ENCODE peak calls at places on chromosome 2, in eight cellular contexts. J is fibroblast of lung, Q is OCI-LY7, H is BE2C, B is HL-60, F is fibroblast of the aortic adventitia, M is cardiac fibroblast, N is left lung. A is an unnamed sample.

GRCh38 chr2:220394433-220394832 is 767.0 kb downstream of the SLC4A3 start:
- DNase-seq in M (peak; percentile 37), J (peak; percentile 61), B (no peak), Q (no peak), N (no peak), H (no peak), F (peak; percentile 80), A (no peak)

GRCh38 chr2:210584834-210585233 is 28.4 kb downstream of the CPS1 start:
- DNase-seq in M (peak; percentile 65), F (peak; percentile 17), B (no peak), J (peak; percentile 15), N (no peak), H (no peak), Q (no peak), A (no peak)

GRCh38 chr2:197264332-197264731 is 46.2 kb downstream of the ANKRD44 start:
- DNase-seq in M (no peak), N (no peak), B (no peak), F (no peak), H (no peak), J (no peak), Q (no peak), A (no peak)

GRCh38 chr2:18413794-18414396 is 146.6 kb downstream of the RDH14 start:
- DNase-seq in Q (no peak), F (peak; percentile 92), B (no peak), H (no peak), N (no peak), M (peak; percentile 92), J (peak; percentile 94), A (peak; percentile 37)

GRCh38 chr2:98463988-98464771 is 19.5 kb downstream of the INPP4A start:
- DNase-seq in H (no peak), J (no peak), M (no peak), N (no peak), B (no peak), F (no peak), Q (no peak), A (no peak)

GRCh38 chr2:176297067-176297466 is 27.8 kb downstream of the MTX2 start:
- DNase-seq in Q (no peak), H (peak; percentile 13), B (no peak), M (no peak), F (no peak), J (no peak), N (no peak), A (no peak)

GRCh38 chr2:207054521-207054920 is 111.2 kb downstream of the KLF7 start:
- DNase-seq in Q (no peak), M (peak; percentile 66), J (no peak), F (peak; percentile 61), B (no peak), H (no peak), N (no peak), A (peak; percentile 3)

GRCh38 chr2:234919711-234920110 is 32.1 kb upstream of the SH3BP4 start:
- DNase-seq in N (no peak), J (no peak), F (no peak), H (no peak), Q (no peak), B (no peak), M (peak; percentile 50), A (no peak)

GRCh38 chr2:231563378-231563961 is 29.2 kb upstream of the TEX44 start:
- DNase-seq in M (peak; percentile 65), F (peak; percentile 69), N (peak; percentile 24), J (peak; percentile 61), H (peak; percentile 81), B (peak; percentile 45), Q (peak; percentile 68), A (peak; percentile 18)

GRCh38 chr2:45289997-45290673 is 280.9 kb upstream of the SIX2 start:
- DNase-seq in H (no peak), B (no peak), N (no peak), J (no peak), Q (no peak), F (peak; percentile 48), M (no peak), A (no peak)

GRCh38 chr2:17688600-17688999 is 65.0 kb downstream of the SMC6 start:
- DNase-seq in B (no peak), Q (no peak), J (no peak), M (no peak), N (no peak), H (no peak), F (no peak), A (no peak)

GRCh38 chr2:65658871-65659270 is 226.5 kb upstream of the SPRED2 start:
- DNase-seq in H (no peak), M (peak; percentile 10), Q (no peak), J (no peak), F (no peak), N (no peak), B (no peak), A (no peak)

GRCh38 chr2:204180671-204181070 is 244.1 kb downstream of the ICOS start:
- DNase-seq in B (no peak), N (no peak), H (peak; percentile 69), Q (no peak), J (no peak), F (no peak), M (no peak), A (no peak)

GRCh38 chr2:147449323-147450080 is 395.3 kb upstream of the ACVR2A start:
- DNase-seq in N (no peak), B (no peak), F (no peak), Q (no peak), H (no peak), J (no peak), M (no peak), A (no peak)

GRCh38 chr2:120736955-120737801 is 1.5 kb downstream of the GLI2 start:
- DNase-seq in N (no peak), F (peak; percentile 92), Q (no peak), H (peak; percentile 44), J (peak; percentile 87), M (peak; percentile 77), B (no peak), A (peak; percentile 52)

GRCh38 chr2:26430826-26431225 is 29.1 kb downstream of the DRC1 start:
- DNase-seq in H (no peak), B (no peak), J (no peak), M (peak; percentile 48), F (peak; percentile 20), N (no peak), Q (no peak), A (peak; percentile 7)

GRCh38 chr2:218559021-218559420 is 9.1 kb downstream of the USP37 start:
- DNase-seq in N (no peak), H (no peak), B (no peak), M (no peak), Q (no peak), F (no peak), J (no peak), A (no peak)

GRCh38 chr2:160092445-160092844 is 30.0 kb upstream of the PLA2R1 start:
- DNase-seq in H (no peak), F (no peak), M (no peak), J (no peak), B (no peak), N (no peak), Q (no peak), A (no peak)

GRCh38 chr2:54755641-54756326 is 32.3 kb downstream of the EML6 start:
- DNase-seq in H (no peak), J (no peak), B (no peak), Q (peak; percentile 95), M (no peak), F (no peak), N (no peak), A (no peak)

GRCh38 chr2:12169721-12170120 is 423.3 kb downstream of the LPIN1 start:
- DNase-seq in J (peak; percentile 76), M (peak; percentile 96), B (no peak), Q (no peak), N (no peak), H (no peak), F (peak; percentile 78), A (peak; percentile 83)

GRCh38 chr2:181895788-181896187 is 4.3 kb downstream of the ITPRID2 start:
- DNase-seq in B (no peak), J (no peak), F (no peak), M (no peak), H (no peak), Q (no peak), N (no peak), A (no peak)

GRCh38 chr2:129801575-129801974 is 177.9 kb upstream of the RAB6C start:
- DNase-seq in F (peak; percentile 55), H (no peak), Q (no peak), J (peak; percentile 29), B (no peak), M (peak; percentile 3), N (no peak), A (no peak)

GRCh38 chr2:234977228-234977679 is 25.4 kb downstream of the SH3BP4 start:
- DNase-seq in H (no peak), N (no peak), J (no peak), B (no peak), Q (no peak), F (no peak), M (no peak), A (no peak)

GRCh38 chr2:238462782-238463396 is 36.2 kb downstream of the ASB1 start:
- DNase-seq in B (peak; percentile 22), F (peak; percentile 75), Q (peak; percentile 63), M (peak; percentile 82), N (no peak), J (peak; percentile 68), H (no peak), A (no peak)
- TF ChIP-seq CTCF in B (peak; percentile 78), F (peak; percentile 62), Q (peak; percentile 88), M (peak; percentile 58), N (peak; percentile 68), J (peak; percentile 70), H (peak; percentile 80), A (peak; percentile 50)

DNA sequence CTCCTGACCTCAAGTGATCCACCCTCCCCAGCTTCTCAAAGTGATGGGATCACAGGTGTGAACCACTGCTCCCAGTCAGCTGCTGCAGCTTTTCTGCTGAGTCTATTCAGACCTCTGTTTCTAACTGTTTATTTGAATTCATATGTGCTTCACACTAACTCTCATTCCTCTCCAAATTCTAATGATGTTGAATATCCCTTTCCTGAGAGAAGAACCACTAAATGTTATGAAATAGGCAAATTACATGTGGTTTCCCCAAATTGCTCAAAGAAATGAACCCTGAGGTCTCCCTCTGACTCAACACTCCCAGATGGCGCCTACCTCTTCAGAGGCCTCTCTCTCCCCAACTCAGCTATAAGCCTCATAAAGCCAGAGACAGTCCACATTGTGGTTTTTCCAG is 98.6 kb downstream of the IRS1 start:
- DNase-seq in M (peak; percentile 92), B (peak; percentile 76), H (no peak), N (no peak), F (peak; percentile 81), Q (no peak), J (peak; percentile 98), A (peak; percentile 99)
- H3K4me3 ChIP-seq in M (no peak overlapping the region), B (no peak overlapping the region), H (no peak overlapping the region), N (no peak overlapping the region), F (no peak overlapping the region), Q (no peak overlapping the region), J (no peak overlapping the region), A (no peak overlapping the region)

DNA sequence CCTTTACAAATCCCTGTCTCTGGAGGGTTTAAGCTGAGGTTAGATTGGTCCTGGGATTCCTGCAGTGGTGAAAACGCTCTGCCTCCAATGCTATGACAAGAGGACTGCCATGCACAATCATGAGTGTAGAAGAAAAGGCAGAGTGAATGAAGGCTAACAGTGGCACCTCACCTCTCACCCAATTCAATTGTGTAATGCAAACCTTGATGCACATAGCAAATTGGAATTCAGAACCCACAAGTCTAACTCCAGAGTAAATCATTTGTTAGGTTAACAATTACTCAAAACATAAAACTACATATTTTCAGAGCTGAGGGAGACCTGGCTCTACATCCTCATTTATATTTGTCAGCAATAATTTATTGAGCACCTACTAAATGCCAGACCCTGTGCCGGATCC is 1.8 kb downstream of the TGFBRAP1 start:
- DNase-seq in Q (no peak), J (no peak), M (no peak), F (no peak), B (no peak), N (no peak), H (no peak), A (no peak)
- TF ChIP-seq CTCF in Q (no peak), J (no peak), M (no peak), F (no peak), B (no peak), N (no peak), H (no peak), A (no peak)

GRCh38 chr2:226971770-226972169 is 135.9 kb downstream of the RHBDD1 start:
- DNase-seq in B (no peak), M (no peak), Q (peak; percentile 46), F (no peak), N (no peak), H (no peak), J (no peak), A (no peak)
- H3K4me3 ChIP-seq in B (no peak overlapping the region), M (no peak overlapping the region), Q (peak overlapping the region; percentile 57), F (no peak overlapping the region), N (no peak overlapping the region), H (no peak overlapping the region), J (no peak overlapping the region), A (no peak overlapping the region)

A was measured in AG09309.